ENCODE peak calls at places on chromosomes 7 and 10, in five cellular contexts. V is CD4-positive, alpha-beta T cell; R is ovary; B is hepatocyte; O is cardiac muscle cell. N is an unnamed sample.

GRCh38 chr10:98423691-98424120 is 8.7 kb upstream of the PYROXD2 start:
- DNase-seq in O (peak; percentile 67), V (no peak), R (no peak), B (peak; percentile 68), N (no peak)

GRCh38 chr10:29480281-29480954 is 154.4 kb downstream of the SVIL start:
- DNase-seq in B (no peak), R (no peak), O (no peak), V (no peak), N (no peak)

GRCh38 chr7:74178632-74179031 is 4.5 kb downstream of the EIF4H start:
- DNase-seq in B (no peak), R (peak; percentile 12), V (no peak), O (no peak), N (no peak)

GRCh38 chr10:33524966-33525365 is 190.5 kb upstream of the NRP1 start:
- DNase-seq in R (no peak), V (no peak), O (no peak), B (no peak), N (no peak)

GRCh38 chr7:151113344-151114150 is 27.3 kb downstream of the AGAP3 start:
- DNase-seq in V (no peak), O (peak; percentile 76), R (no peak), B (peak; percentile 69), N (no peak)

GRCh38 chr7:74039337-74039736 is 11.4 kb downstream of the ELN start:
- DNase-seq in B (no peak), O (no peak), V (no peak), R (no peak), N (peak; percentile 41)

GRCh38 chr7:74311305-74311744 is 22.1 kb downstream of the CLIP2 start:
- DNase-seq in B (no peak), O (no peak), V (no peak), R (no peak), N (no peak)

GRCh38 chr10:101960879-101961395 is 95.0 kb downstream of the ARMH3 start:
- DNase-seq in B (no peak), V (no peak), O (peak; percentile 17), R (no peak), N (no peak)

GRCh38 chr10:49162063-49162462 is 26.1 kb downstream of the TMEM273 start:
- DNase-seq in B (no peak), R (no peak), O (no peak), V (no peak), N (no peak)

GRCh38 chr7:39535720-39536119 is 30.5 kb upstream of the YAE1 start:
- DNase-seq in B (no peak), V (no peak), R (no peak), O (no peak), N (no peak)

GRCh38 chr7:17095001-17095574 is 203.4 kb upstream of the AHR start:
- DNase-seq in O (no peak), V (no peak), R (no peak), B (no peak), N (no peak)

GRCh38 chr7:73896454-73896853 is 35.5 kb downstream of the TMEM270 start:
- DNase-seq in B (no peak), V (no peak), R (no peak), O (no peak), N (no peak)

GRCh38 chr10:10609379-10609955 is 408.2 kb upstream of the CELF2 start:
- DNase-seq in O (no peak), V (no peak), B (no peak), R (no peak), N (no peak)

GRCh38 chr7:107232568-107233090 is 63.8 kb downstream of the HBP1 start:
- DNase-seq in R (no peak), V (no peak), B (no peak), O (no peak), N (no peak)

GRCh38 chr10:48282829-48283228 is 8.3 kb upstream of the FRMPD2 start:
- DNase-seq in R (no peak), B (no peak), V (no peak), O (no peak), N (no peak)

GRCh38 chr7:99270702-99271101 is 1.9 kb upstream of the MYH16 start:
- DNase-seq in V (no peak), R (no peak), O (no peak), B (no peak), N (no peak)

GRCh38 chr10:76640765-76641164 is 996.8 kb downstream of the KCNMA1 start:
- DNase-seq in B (peak; percentile 44), V (no peak), R (no peak), O (no peak), N (no peak)

GRCh38 chr7:113143486-113144257 is 25.3 kb upstream of the SMIM30 start:
- DNase-seq in R (no peak), O (no peak), B (no peak), V (no peak), N (no peak)

DNA sequence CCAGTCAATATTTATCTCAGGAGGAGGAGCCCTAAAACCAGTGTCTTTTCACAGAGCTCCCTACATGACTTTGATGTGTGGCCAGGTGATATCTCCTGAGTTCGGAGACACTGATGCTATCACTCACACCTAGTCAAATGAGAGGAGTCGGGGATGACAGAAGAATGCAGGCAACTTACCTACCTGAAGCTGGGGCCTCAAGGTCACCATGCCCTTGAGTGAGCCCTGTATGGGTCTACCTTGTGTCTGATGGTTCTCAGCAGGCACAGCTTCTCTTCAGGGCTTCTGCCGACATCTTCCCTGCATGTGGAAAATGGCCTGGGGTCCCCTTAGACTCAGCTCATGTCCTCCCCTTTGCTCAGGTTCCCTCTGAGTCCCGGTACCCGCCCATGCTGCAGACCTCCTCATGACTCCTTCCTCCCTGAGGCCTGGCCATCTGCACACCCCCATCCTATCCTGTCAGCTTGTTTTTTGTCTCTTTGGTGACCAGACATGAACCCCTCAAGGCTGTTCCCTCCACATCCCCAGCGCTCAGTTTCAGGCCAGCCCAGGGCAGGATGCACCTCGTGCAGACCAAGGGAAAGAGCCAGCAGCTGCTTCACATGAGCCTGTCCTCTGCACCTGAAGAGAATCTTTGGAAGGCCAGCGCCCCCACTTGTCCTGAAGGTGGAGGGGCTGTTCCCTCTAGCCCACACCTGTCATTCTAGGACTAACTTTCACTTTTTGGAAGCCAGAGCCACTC is 74.6 kb upstream of the GDF10 start:
- DNase-seq in B (no peak), R (no peak), V (no peak), O (no peak), N (no peak)
- TF ChIP-seq CTCF in B (no peak), R (no peak), V (no peak), O (no peak), N (no peak)

DNA sequence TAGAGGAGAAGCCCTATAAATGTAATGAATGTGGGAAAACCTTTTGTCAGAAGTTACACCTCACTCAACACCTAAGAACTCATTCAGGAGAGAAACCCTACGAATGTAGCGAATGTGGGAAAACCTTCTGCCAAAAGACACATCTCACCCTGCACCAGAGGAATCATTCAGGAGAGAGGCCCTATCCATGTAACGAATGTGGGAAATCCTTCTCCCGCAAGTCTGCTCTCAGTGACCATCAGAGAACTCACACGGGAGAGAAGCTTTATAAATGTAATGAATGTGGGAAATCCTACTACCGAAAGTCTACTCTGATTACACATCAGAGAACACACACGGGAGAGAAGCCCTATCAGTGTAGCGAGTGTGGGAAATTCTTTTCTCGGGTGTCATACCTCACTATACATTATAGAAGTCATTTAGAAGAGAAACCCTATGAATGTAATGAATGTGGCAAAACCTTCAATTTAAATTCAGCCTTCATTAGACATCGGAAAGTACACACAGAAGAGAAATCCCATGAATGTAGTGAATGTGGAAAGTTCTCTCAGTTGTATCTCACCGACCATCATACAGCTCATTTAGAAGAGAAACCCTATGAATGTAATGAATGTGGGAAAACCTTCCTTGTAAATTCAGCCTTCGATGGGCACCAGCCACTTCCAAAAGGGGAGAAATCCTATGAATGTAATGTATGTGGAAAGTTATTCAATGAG is 18.9 kb downstream of the RBAK start:
- DNase-seq in R (no peak), O (no peak), B (no peak), V (no peak), N (no peak)
- H3K9me3 ChIP-seq in R (peaks cover 49% of the 10 kb centered on the region), O (peaks cover 28% of the 10 kb centered on the region), B (peaks cover 84% of the 10 kb centered on the region), V (peaks cover 100% of the 10 kb centered on the region), N (peaks cover 41% of the 10 kb centered on the region)

GRCh38 chr10:36688717-36689116 is 436.7 kb upstream of the ANKRD30A start:
- DNase-seq in O (no peak), B (no peak), R (no peak), V (no peak), N (no peak)
- TF ChIP-seq CTCF in O (no peak), B (no peak), R (no peak), V (no peak), N (no peak)

GRCh38 chr10:85849315-85849714 is 517.3 kb downstream of the GRID1 start:
- DNase-seq in B (no peak), V (no peak), R (no peak), O (no peak), N (no peak)

GRCh38 chr10:85850736-85851135 is 515.9 kb downstream of the GRID1 start:
- DNase-seq in V (no peak), B (no peak), O (no peak), R (no peak), N (no peak)

GRCh38 chr10:85847085-85847484 is 519.5 kb downstream of the GRID1 start:
- DNase-seq in O (no peak), B (no peak), V (no peak), R (no peak), N (no peak)

DNA sequence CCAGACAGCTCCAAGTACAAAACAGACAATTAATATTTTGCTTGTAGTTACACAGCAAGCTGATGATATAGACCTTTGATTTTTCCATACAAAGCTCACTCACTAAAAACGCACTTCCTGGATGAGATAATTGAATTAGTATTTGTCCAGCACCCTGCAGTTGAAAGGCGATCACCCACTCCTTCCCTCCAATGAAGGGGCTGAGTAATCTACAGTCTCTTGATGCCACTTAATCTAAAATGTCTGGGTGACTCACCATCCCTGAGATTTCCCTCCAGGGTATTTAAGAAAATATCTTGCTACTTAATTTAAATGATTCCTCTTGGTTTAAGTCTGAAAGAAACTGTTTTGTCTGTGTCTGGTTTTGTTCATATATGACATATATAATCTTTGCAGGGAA is 515.3 kb downstream of the GRID1 start:
- DNase-seq in O (no peak), V (no peak), B (peak; percentile 25), R (no peak), N (no peak)
- H3K9me3 ChIP-seq in O (no peaks in the 10 kb centered on the region), V (no peaks in the 10 kb centered on the region), B (no peaks in the 10 kb centered on the region), R (no peaks in the 10 kb centered on the region), N (no peaks in the 10 kb centered on the region)

GRCh38 chr7:133854739-133855138 is 272.4 kb upstream of the LRGUK start:
- DNase-seq in V (no peak), B (peak; percentile 59), O (peak; percentile 43), R (no peak), N (no peak)
- TF ChIP-seq CTCF in V (no peak), B (peak; percentile 58), O (peak; percentile 41), R (no peak), N (no peak)

DNA sequence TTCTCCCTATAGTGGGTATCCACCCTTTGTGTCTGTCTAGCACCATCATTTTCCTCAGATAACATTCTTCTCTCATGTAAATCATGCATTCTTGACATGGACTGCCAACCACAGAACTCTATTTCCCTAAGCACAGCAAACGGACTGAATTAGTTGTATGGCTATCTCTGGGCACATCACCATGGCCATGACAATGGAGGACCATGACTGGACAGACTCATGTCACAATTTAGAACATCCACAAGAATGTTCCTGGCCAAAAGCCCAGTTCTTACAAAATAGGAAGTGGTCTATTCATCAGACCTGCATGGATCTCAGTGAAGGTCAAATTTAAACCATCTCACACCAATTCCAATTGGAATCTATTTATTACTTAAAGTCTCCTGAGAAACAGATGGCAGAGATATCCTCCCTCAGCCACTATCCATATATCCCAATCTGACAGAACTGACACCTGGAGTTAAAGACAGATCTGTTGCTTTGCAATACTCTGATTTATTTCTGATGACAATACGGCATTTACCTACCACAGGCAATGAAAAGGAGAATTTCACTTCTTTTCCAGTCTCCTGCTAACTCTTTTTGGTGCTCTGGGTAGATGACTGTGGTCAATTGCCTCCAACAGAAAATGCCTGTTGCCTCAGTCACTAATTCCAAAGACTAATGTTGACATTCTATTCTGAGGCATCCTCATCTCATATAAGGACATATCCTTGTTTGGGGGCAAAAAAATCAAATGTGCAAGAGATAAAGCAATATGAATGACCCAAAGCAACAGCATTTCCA is 254.8 kb downstream of the HTR7 start:
- DNase-seq in R (no peak), O (no peak), V (no peak), B (no peak), N (no peak)
- H3K9me3 ChIP-seq in R (no peaks in the 10 kb centered on the region), O (no peaks in the 10 kb centered on the region), V (no peaks in the 10 kb centered on the region), B (no peaks in the 10 kb centered on the region), N (no peaks in the 10 kb centered on the region)